ENCODE peak calls at places on chromosome 3, in four cellular contexts. V is EL, D is NCI-H1092 treated with DMSO at 0.1 percent for 48 hours, I is iPS DF 19.7. K is an unnamed sample.

GRCh38 chr3:164812042-164812441 is 266.3 kb downstream of the SI start:
- DNase-seq in I (no peak), V (no peak), D (no peak), K (no peak)

GRCh38 chr3:63689285-63689684 is 36.8 kb downstream of the SNTN start:
- DNase-seq in V (no peak), I (no peak), D (no peak), K (no peak)

GRCh38 chr3:183287301-183287971 is 34.4 kb downstream of the B3GNT5 start:
- DNase-seq in D (no peak), I (no peak), V (peak), K (peak)

GRCh38 chr3:9507586-9508578 is 45.7 kb downstream of the LHFPL4 start:
- DNase-seq in D (no peak), V (no peak), I (no peak), K (no peak)

GRCh38 chr3:151124476-151124875 is 39.0 kb downstream of the MED12L start:
- DNase-seq in I (no peak), D (no peak), V (no peak), K (no peak)

GRCh38 chr3:115930922-115931321 is 307.6 kb downstream of the GAP43 start:
- DNase-seq in I (no peak), D (no peak), V (no peak), K (no peak)

GRCh38 chr3:148748323-148748722 is 50.6 kb downstream of the AGTR1 start:
- DNase-seq in V (no peak), D (no peak), I (no peak), K (no peak)

GRCh38 chr3:188689101-188689574 is 482.6 kb upstream of the TPRG1 start:
- DNase-seq in I (no peak), V (no peak), D (no peak), K (peak)

GRCh38 chr3:169498336-169498735 is 165.2 kb downstream of the MECOM start:
- DNase-seq in V (no peak), I (no peak), D (no peak), K (no peak)

GRCh38 chr3:195907730-195908438 is 467 bp downstream of the TNK2 start:
- DNase-seq in D (peak), I (no peak), V (peak), K (no peak)

GRCh38 chr3:186095584-186096061 is 13.3 kb downstream of the ETV5 start:
- DNase-seq in I (no peak), V (no peak), D (no peak), K (no peak)

GRCh38 chr3:10242182-10243065 is 5.8 kb upstream of the TATDN2 start:
- DNase-seq in V (peak), D (no peak), I (no peak), K (peak)